ENCODE peak calls at places on chromosomes 2 and 18, in seven cellular contexts. P is fibroblast of lung, V is tibial nerve, J is A549, F is esophagus muscularis mucosa, B is AG04450, M is body of pancreas. I is an unnamed sample.

GRCh38 chr2:15557947-15558346 is 3.2 kb downstream of the NBAS start:
- DNase-seq in P (peak; percentile 7), V (no peak), B (no peak), M (no peak), F (no peak), J (no peak), I (no peak)

GRCh38 chr2:231017250-231017636 is 20.1 kb upstream of the C2orf72 start:
- DNase-seq in F (no peak), P (no peak), B (no peak), M (no peak), J (no peak), V (peak; percentile 16), I (peak; percentile 4)

GRCh38 chr2:100257939-100258338 is 64.4 kb downstream of the LONRF2 start:
- DNase-seq in P (peak; percentile 68), J (no peak), F (no peak), B (no peak), M (no peak), V (no peak), I (no peak)

GRCh38 chr2:61275575-61276184 is 113.7 kb downstream of the C2orf74 start:
- DNase-seq in P (no peak), B (no peak), M (no peak), F (no peak), J (no peak), V (no peak), I (no peak)

GRCh38 chr2:234414591-234414990 is 82.3 kb downstream of the ARL4C start:
- DNase-seq in P (no peak), J (no peak), F (no peak), V (no peak), B (no peak), M (no peak), I (no peak)

GRCh38 chr2:164920430-164920829 is 34.9 kb downstream of the SLC38A11 start:
- DNase-seq in M (no peak), V (no peak), J (peak; percentile 57), P (peak; percentile 93), B (peak; percentile 81), F (no peak), I (peak; percentile 94)

GRCh38 chr18:59971871-59972270 is 72.1 kb downstream of the PMAIP1 start:
- DNase-seq in J (no peak), P (no peak), V (no peak), B (no peak), F (no peak), M (no peak), I (no peak)

GRCh38 chr2:27889774-27890145 is 427 bp downstream of the RBKS start:
- DNase-seq in J (peak; percentile 22), F (no peak), B (no peak), V (no peak), M (no peak), P (peak; percentile 40), I (peak; percentile 26)

GRCh38 chr2:212186166-212186565 is 352.4 kb downstream of the ERBB4 start:
- DNase-seq in B (no peak), F (no peak), M (no peak), J (no peak), P (no peak), V (no peak), I (no peak)

GRCh38 chr2:72993147-72993546 is 75.8 kb downstream of the EMX1 start:
- DNase-seq in B (no peak), M (peak; percentile 25), P (peak; percentile 7), F (no peak), V (no peak), J (peak; percentile 89), I (peak; percentile 41)

GRCh38 chr2:239809391-239809790 is 215.8 kb downstream of the NDUFA10 start:
- DNase-seq in P (no peak), V (no peak), B (no peak), M (no peak), F (no peak), J (no peak), I (no peak)

GRCh38 chr2:63189026-63189425 is 138.4 kb downstream of the OTX1 start:
- DNase-seq in V (no peak), P (peak; percentile 35), F (no peak), M (peak; percentile 27), B (peak; percentile 16), J (peak; percentile 48), I (peak; percentile 60)

GRCh38 chr2:96207778-96208143 is 866 bp downstream of the STARD7 start:
- DNase-seq in P (no peak), B (no peak), J (no peak), M (no peak), F (no peak), V (no peak), I (no peak)

GRCh38 chr18:6465281-6465680 is 50.6 kb upstream of the L3MBTL4 start:
- DNase-seq in F (no peak), V (no peak), M (no peak), J (no peak), P (no peak), B (no peak), I (no peak)

GRCh38 chr2:85181093-85181685 is 48.0 kb downstream of the TCF7L1 start:
- DNase-seq in F (no peak), V (no peak), J (no peak), M (no peak), B (no peak), P (no peak), I (no peak)

GRCh38 chr2:152718909-152719645 is 657 bp downstream of the ARL6IP6 start:
- DNase-seq in M (no peak), B (no peak), P (peak; percentile 30), F (no peak), J (peak; percentile 25), V (no peak), I (peak; percentile 55)

GRCh38 chr18:80167947-80168745 is 59.1 kb downstream of the ADNP2 start:
- DNase-seq in M (no peak), V (no peak), F (no peak), P (no peak), J (no peak), B (no peak), I (no peak)

GRCh38 chr2:121667618-121668017 is 18.4 kb upstream of the CLASP1 start:
- DNase-seq in F (no peak), V (no peak), M (no peak), B (no peak), J (no peak), P (no peak), I (no peak)

GRCh38 chr2:164073758-164074094 is 337.9 kb upstream of the FIGN start:
- DNase-seq in V (no peak), F (no peak), J (no peak), B (no peak), P (no peak), M (no peak), I (no peak)

GRCh38 chr2:184611221-184612085 is 13.1 kb downstream of the ZNF804A start:
- DNase-seq in J (no peak), P (peak; percentile 27), B (no peak), F (no peak), V (no peak), M (no peak), I (peak; percentile 40)

GRCh38 chr2:217691920-217692666 is 310.7 kb downstream of the TNS1 start:
- DNase-seq in V (no peak), B (no peak), F (peak; percentile 94), P (peak; percentile 84), J (no peak), M (no peak), I (peak; percentile 28)

GRCh38 chr2:42045389-42045788 is 2.4 kb upstream of the PKDCC start:
- DNase-seq in M (no peak), B (no peak), P (no peak), J (no peak), F (no peak), V (no peak), I (no peak)

GRCh38 chr2:239726631-239727181 is 298.4 kb downstream of the NDUFA10 start:
- DNase-seq in M (no peak), P (no peak), J (no peak), B (no peak), V (no peak), F (no peak), I (no peak)

GRCh38 chr2:169260246-169260645 is 102.1 kb downstream of the LRP2 start:
- DNase-seq in M (no peak), J (no peak), V (no peak), B (no peak), P (no peak), F (no peak), I (no peak)

GRCh38 chr2:37459095-37459981 is 114.9 kb downstream of the QPCT start:
- DNase-seq in V (no peak), F (no peak), M (no peak), B (peak; percentile 39), J (no peak), P (peak; percentile 94), I (peak; percentile 86)
- TF ChIP-seq CTCF in V (no peak), F (no peak), M (no peak), B (no peak), J (no peak), P (no peak), I (no peak)

DNA sequence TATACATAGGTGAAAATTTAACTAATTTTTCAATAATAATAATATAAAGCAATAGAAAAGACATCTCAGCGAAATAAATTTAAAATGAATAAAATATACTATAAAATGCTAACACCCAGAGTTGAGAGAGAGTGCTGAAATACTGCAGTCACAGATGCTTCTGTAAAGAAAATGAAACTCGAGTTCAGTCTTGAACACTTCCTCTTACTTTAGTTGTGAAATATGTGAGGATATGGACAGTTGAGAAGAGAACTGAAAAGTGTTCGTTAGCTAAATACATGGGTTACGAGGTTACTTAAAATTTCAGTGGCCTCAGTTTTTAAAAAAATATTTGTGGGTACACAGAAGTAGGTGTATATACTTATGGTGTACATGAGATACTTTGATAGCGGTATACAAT is 106.8 kb downstream of the DNAH7 start:
- DNase-seq in P (no peak), J (no peak), F (no peak), M (no peak), B (no peak), V (no peak), I (no peak)
- H3K4me3 ChIP-seq in P (no peak overlapping the region), J (no peak overlapping the region), F (no peak overlapping the region), M (no peak overlapping the region), B (no peak overlapping the region), V (no peak overlapping the region), I (no peak overlapping the region)

DNA sequence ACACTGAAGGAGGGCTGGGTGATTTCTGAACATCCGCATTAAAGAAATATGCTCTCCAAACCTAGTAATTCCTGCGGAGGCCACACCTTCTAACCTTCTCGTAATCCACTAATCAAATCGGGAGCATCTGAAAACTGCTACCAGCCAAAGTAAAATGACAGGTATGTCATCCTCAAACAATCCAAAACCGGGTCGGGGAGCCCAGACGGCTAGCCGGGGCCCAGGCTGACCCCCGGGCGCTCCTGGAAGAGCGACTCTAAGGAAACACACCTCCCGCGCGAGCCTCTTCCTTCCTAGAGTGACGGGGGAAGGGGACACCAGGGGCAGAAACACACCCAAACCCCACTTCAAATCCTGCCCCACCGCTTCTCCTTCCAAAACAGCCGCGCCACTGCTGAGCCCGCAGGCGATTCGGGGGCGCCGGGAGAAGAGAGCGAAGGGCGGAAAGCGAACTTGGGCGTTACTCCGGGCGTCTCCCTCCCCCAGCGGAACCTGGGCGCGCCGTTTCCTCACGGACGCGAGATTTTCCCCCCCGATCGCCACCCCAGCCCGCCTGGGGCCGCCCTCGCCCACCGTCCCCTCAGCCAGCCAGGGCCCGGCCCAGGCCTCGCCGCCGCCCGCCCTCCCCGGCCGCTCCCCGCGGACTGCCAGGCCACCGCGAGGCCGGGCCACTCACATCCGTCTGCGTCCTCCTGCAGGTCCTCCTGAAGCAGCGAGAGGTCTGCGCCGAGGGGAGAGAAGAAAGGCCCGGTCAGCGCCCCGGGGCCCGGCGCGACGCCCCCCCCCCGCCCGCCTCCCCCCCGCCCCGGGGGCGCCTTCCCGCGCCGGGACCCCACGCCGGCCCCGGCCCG is 584 bp downstream of the PPP4R1 start:
- DNase-seq in M (peak; percentile 62), J (no peak), V (peak; percentile 18), F (no peak), B (no peak), P (peak; percentile 58), I (no peak)
- TF ChIP-seq CTCF in M (no peak), J (no peak), V (no peak), F (no peak), B (no peak), P (no peak), I (no peak)

GRCh38 chr2:19667085-19667484 is 234.7 kb downstream of the TTC32 start:
- DNase-seq in B (peak; percentile 7), M (no peak), F (no peak), P (peak; percentile 50), V (no peak), J (peak; percentile 40), I (peak; percentile 63)
- H3K4me3 ChIP-seq in B (no peak overlapping the region), M (no peak overlapping the region), F (no peak overlapping the region), P (no peak overlapping the region), V (no peak overlapping the region), J (no peak overlapping the region), I (no peak overlapping the region)